ENCODE peak calls at places on chromosome 9, in six cellular contexts. W is upper lobe of left lung, E is A549, P is HepG2, D is GM12878, A is K562. L is an unnamed sample.

GRCh38 chr9:125889122-125889523 is 141.9 kb downstream of the PBX3 start:
- ATAC-seq in W (peak), E (no peak), P (no peak), D (peak), A (no peak), L (peak)

GRCh38 chr9:112744177-112744576 is 6.4 kb upstream of the SNX30 start:
- ATAC-seq in W (no peak), E (no peak), P (no peak), D (no peak), A (no peak), L (no peak)

GRCh38 chr9:106716820-106717219 is 146.1 kb upstream of the ZNF462 start:
- ATAC-seq in W (no peak), E (no peak), P (no peak), D (no peak), A (no peak), L (no peak)

GRCh38 chr9:127793093-127793708 is 7.4 kb downstream of the CDK9 start:
- ATAC-seq in W (no peak), E (no peak), P (peak), D (no peak), A (peak), L (no peak)

GRCh38 chr9:92534199-92535159 is 1.3 kb downstream of the ECM2 start:
- ATAC-seq in W (peak), E (no peak), P (peak), D (peak), A (no peak), L (no peak)

GRCh38 chr9:36665921-36666429 is 93.3 kb downstream of the MELK start:
- ATAC-seq in W (no peak), E (no peak), P (no peak), D (peak), A (peak), L (no peak)

GRCh38 chr9:134349941-134350340 is 23.7 kb downstream of the RXRA start:
- ATAC-seq in W (no peak), E (no peak), P (no peak), D (no peak), A (no peak), L (no peak)

GRCh38 chr9:23379842-23380241 is 446.2 kb downstream of the ELAVL2 start:
- ATAC-seq in W (no peak), E (no peak), P (no peak), D (no peak), A (no peak), L (no peak)

GRCh38 chr9:752201-752600 is 89.3 kb upstream of the DMRT1 start:
- ATAC-seq in W (no peak), E (no peak), P (no peak), D (no peak), A (no peak), L (peak)

GRCh38 chr9:749712-750111 is 91.8 kb upstream of the DMRT1 start:
- ATAC-seq in W (no peak), E (no peak), P (no peak), D (no peak), A (no peak), L (no peak)

GRCh38 chr9:751137-752051 is 90.1 kb upstream of the DMRT1 start:
- ATAC-seq in W (no peak), E (no peak), P (no peak), D (no peak), A (no peak), L (no peak)

GRCh38 chr9:748861-749497 is 92.5 kb upstream of the DMRT1 start:
- ATAC-seq in W (no peak), E (no peak), P (no peak), D (no peak), A (no peak), L (no peak)

DNA sequence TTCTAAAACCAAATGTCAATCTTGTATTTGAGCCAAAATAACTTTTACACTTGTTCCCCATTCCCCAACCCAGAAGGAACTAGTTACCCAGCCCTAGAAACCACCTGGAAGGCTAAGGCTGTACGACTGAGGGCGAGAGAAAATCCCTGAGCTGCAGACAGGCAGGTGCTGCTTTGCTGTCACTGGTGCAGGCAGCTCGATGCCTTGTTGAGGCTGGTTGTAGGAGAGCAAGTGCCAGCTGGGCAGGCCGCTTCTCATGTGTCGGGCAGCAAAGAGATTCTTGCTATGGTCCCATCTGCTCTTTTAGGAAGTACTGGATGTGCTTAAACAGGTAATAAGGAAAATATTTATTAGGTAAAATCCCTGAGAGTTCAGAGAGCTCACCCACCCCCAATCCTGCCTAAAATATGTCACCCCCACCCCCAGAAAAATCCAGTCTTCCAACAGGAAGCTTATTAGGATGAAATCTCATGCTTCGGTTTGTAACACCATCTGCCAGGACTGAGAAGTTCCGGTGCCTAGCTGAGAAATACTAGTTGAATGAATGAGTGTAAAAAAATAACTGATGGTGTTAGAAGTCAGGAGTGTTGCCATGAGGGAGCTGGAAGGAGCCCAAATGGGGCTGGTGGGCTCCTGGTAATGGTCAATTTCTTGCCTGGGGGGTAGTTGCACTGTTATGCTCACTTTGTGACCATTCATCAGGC is 91.1 kb upstream of the DMRT1 start:
- ATAC-seq in W (no peak), E (no peak), P (no peak), D (no peak), A (no peak), L (no peak)
- TF ChIP-seq EP300 in W (no peak), E (no peak), P (no peak), D (no peak), A (no peak), L (no peak)

GRCh38 chr9:121989010-121989409 is 104.1 kb downstream of the TTLL11 start:
- ATAC-seq in W (no peak), E (no peak), P (no peak), D (no peak), A (peak), L (no peak)
- TF ChIP-seq CTCF in W (no peak), E (peak), P (peak), D (no peak), A (no peak), L (no peak)

DNA sequence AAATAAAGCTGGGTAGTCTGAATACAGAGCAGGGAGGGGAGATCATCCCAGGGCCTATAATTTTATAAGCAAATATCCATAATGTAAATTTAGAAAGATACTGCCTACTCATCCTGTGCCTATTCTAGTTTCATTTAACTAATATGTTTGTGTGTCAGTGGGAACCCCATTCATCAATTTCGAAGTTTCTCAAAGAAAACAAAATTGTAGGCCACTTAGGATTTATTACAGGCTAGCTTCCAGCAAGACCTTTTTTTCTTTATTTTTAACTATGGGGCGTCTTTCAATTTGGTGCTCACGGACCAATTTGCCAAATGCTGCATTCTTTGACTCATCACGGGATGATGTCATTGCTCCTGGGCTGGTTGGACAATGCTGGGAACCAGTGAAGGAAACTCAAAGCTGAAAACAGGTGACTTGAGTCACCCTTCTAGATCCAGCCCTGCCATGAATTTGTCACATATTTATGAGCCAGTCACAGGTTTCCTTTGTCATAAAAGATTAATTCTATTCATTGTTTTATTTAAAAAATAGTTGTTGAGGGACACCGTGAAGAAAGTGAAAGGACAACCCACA is 13.4 kb downstream of the PCSK5 start:
- ATAC-seq in W (peak), E (peak), P (no peak), D (no peak), A (no peak), L (peak)
- TF ChIP-seq EP300 in W (no peak), E (no peak), P (no peak), D (no peak), A (no peak), L (no peak)

DNA sequence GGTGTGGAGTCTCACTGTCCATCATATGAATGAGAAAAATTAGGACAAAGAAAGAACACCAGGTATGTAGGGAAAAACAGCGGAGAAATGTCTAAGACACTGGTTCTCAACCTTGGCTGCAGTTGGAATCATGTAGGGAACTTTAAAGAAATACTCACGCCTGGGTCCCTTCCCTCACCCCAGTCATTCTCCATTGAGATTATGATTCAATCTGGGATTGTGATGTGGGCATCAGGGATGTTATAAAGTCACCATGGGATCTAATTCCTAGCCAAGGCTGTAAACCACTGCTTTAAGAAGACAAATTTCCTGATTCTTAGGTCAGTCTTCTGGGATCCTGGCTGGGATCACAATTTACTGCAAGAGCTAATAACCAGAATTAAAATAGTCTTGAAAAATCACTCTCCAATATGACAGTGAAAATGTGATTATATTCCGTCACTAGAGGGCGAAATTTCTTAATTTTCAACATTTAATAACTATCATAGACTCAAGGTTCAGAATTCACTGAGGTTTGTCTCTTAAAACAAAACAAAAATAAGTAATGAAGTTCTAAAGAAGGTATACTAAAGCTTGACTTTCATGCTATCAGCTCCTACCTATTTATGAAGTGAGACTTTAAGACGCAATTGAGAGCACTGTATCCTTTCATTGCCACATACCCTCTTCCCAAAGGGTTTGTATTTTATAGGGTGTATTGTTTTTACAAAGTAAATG is 60.5 kb downstream of the GLDC start:
- ATAC-seq in W (no peak), E (peak), P (peak), D (peak), A (peak), L (no peak)
- TF ChIP-seq CTCF in W (peak), E (peak), P (peak), D (peak), A (peak), L (peak)

GRCh38 chr9:136944519-136945332 is at the start of the genes C8G and FBXW5:
- ATAC-seq in W (peak), E (peak), P (peak), D (peak), A (peak), L (peak)
- TF ChIP-seq EP300 in W (no peak), E (no peak), P (peak), D (peak), A (peak), L (no peak)

GRCh38 chr9:33447404-33448158 is at the start of gene AQP3:
- ATAC-seq in W (peak), E (peak), P (peak), D (peak), A (peak), L (peak)
- TF ChIP-seq CTCF in W (no peak), E (peak), P (peak), D (peak), A (peak), L (peak)

DNA sequence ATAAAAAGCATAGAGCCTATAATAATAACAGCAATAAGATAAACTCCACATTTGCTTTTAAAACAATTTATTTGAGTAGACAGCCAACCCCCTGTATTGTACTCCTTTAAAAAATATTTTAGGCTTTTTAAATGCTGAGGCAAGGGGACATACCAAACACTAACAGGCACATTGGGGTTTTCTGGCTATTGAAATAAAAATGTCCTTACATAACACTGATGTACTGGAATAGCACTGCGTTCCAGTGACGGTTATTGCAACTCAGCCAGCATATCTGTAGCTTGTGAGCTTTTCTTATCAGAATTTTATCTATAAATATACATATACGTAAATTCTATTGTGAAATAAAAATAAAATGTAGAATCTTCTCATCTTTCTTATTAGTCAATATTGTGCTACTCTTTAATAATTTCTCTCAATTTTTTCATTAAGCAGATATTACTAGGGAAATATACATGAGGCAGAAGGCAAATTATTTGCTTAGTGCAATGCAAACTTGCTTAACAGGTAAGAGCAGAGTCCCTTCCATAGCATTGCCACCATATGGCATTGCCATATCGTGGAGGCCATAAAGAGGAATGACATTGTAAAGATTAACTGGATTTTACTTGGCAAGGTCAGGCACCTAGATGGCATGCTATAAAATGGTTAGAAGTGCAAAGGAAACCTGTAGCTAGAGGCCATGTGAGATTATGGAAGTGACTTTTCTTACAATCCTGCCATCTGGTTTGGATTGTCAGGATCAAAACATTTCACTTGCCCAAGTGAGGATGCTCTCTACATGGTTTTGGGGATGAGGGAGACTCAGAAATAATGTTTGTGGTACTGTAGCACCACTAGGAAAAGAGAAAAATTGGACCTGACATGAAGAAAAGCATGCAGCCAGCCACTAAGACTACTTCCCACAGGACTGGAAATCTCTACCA is 94.8 kb upstream of the CDKN2B start:
- ATAC-seq in W (peak), E (no peak), P (no peak), D (no peak), A (no peak), L (no peak)
- TF ChIP-seq EP300 in W (no peak), E (no peak), P (no peak), D (no peak), A (no peak), L (no peak)